ENCODE peak calls at places on chromosomes 6 and 20, in four cellular contexts. F is IMR-90, E is H9, C is H1. B is an unnamed sample.
A peak's percentile ranks its signal among the peaks of the same experiment; 100 is the strongest.

GRCh38 chr6:32685603-32686002 is 19.1 kb upstream of the HLA-DQB1 start:
- DNase-seq in F (peak; percentile 39), E (no peak), C (no peak), B (no peak)

GRCh38 chr6:122709922-122710512 is 69.5 kb upstream of the FABP7 start:
- DNase-seq in F (no peak), E (no peak), C (no peak), B (no peak)

GRCh38 chr6:112218563-112218962 is 35.8 kb downstream of the LAMA4 start:
- DNase-seq in F (no peak), E (no peak), C (no peak), B (peak; percentile 16)

GRCh38 chr6:19880066-19880465 is 42.9 kb downstream of the ID4 start:
- DNase-seq in F (no peak), E (no peak), C (no peak), B (no peak)

GRCh38 chr6:104789770-104790190 is 69.9 kb downstream of the HACE1 start:
- DNase-seq in F (peak; percentile 55), E (no peak), C (no peak), B (peak; percentile 27)

GRCh38 chr6:137146206-137146605 is 27.2 kb downstream of the IL22RA2 start:
- DNase-seq in F (no peak), E (no peak), C (no peak), B (no peak)

GRCh38 chr6:42727084-42727601 is 4.7 kb upstream of the PRPH2 start:
- DNase-seq in F (peak; percentile 21), E (peak; percentile 34), C (peak; percentile 49), B (no peak)

GRCh38 chr6:156028310-156029131 is 572.9 kb upstream of the NOX3 start:
- DNase-seq in F (no peak), E (no peak), C (no peak), B (no peak)

GRCh38 chr6:105838156-105838555 is 248.0 kb upstream of the PRDM1 start:
- DNase-seq in F (peak; percentile 15), E (no peak), C (no peak), B (no peak)

GRCh38 chr6:83867527-83868161 is 8.2 kb downstream of the CYB5R4 start:
- DNase-seq in F (peak; percentile 92), E (no peak), C (no peak), B (peak; percentile 73)

GRCh38 chr6:152146385-152146784 is 338.9 kb downstream of the ESR1 start:
- DNase-seq in F (peak; percentile 91), E (no peak), C (no peak), B (no peak)

GRCh38 chr6:153024401-153025017 is 22.0 kb upstream of the MTRF1L start:
- DNase-seq in F (peak; percentile 56), E (peak; percentile 54), C (peak; percentile 54), B (peak; percentile 78)

GRCh38 chr20:8066662-8067061 is 47.1 kb upstream of the TMX4 start:
- DNase-seq in F (no peak), E (no peak), C (no peak), B (no peak)

GRCh38 chr6:3627501-3627900 is 124.0 kb downstream of the PXDC1 start:
- DNase-seq in F (no peak), E (no peak), C (peak; percentile 41), B (no peak)

GRCh38 chr20:58640446-58640845 is 10.6 kb upstream of the STX16 start:
- DNase-seq in F (peak; percentile 71), E (no peak), C (no peak), B (no peak)

GRCh38 chr6:4362306-4362705 is 226.9 kb upstream of the ECI2 start:
- DNase-seq in F (no peak), E (no peak), C (no peak), B (no peak)

GRCh38 chr6:6654599-6655575 is 66.4 kb downstream of the LY86 start:
- DNase-seq in F (no peak), E (no peak), C (no peak), B (no peak)

GRCh38 chr6:68235192-68235812 is 399.8 kb upstream of the ADGRB3 start:
- DNase-seq in F (no peak), E (no peak), C (no peak), B (no peak)

GRCh38 chr6:72042088-72042487 is 155.7 kb downstream of the RIMS1 start:
- DNase-seq in F (no peak), E (no peak), C (no peak), B (peak; percentile 30)

GRCh38 chr20:58128635-58129625 is 99.5 kb downstream of the ANKRD60 start:
- DNase-seq in F (no peak), E (peak; percentile 14), C (no peak), B (no peak)

GRCh38 chr6:96015321-96015790 is 418 bp upstream of the FUT9 start:
- DNase-seq in F (no peak), E (no peak), C (peak; percentile 74), B (peak; percentile 86)

GRCh38 chr6:158653577-158654354 is 3.9 kb downstream of the SYTL3 start:
- DNase-seq in F (peak; percentile 72), E (no peak), C (no peak), B (no peak)

GRCh38 chr20:50032955-50033666 is 50.3 kb downstream of the SNAI1 start:
- DNase-seq in F (no peak), E (no peak), C (no peak), B (no peak)

GRCh38 chr20:7980332-7981046 is 39.1 kb downstream of the TMX4 start:
- DNase-seq in F (peak; percentile 64), E (peak; percentile 34), C (no peak), B (peak; percentile 51)

GRCh38 chr20:61753196-61753942 is 312.3 kb downstream of the TAF4 start:
- DNase-seq in F (peak; percentile 55), E (no peak), C (no peak), B (peak; percentile 83)

GRCh38 chr6:72401865-72402264 is 220.0 kb upstream of the KCNQ5 start:
- DNase-seq in F (peak; percentile 25), E (no peak), C (no peak), B (no peak)

GRCh38 chr6:157490870-157491269 is 109.9 kb downstream of the ZDHHC14 start:
- DNase-seq in F (no peak), E (no peak), C (no peak), B (no peak)
- H3K18ac ChIP-seq in F (no peak overlapping the region), E (no peak overlapping the region), C (no peak overlapping the region), B (no peak overlapping the region)

GRCh38 chr20:37506166-37506725 is 14.8 kb upstream of the NNAT start:
- DNase-seq in F (no peak), E (no peak), C (no peak), B (no peak)

GRCh38 chr20:37513764-37514359 is 7.2 kb upstream of the NNAT start:
- DNase-seq in F (no peak), E (no peak), C (no peak), B (no peak)

GRCh38 chr20:37505263-37506165 is 15.5 kb upstream of the NNAT start:
- DNase-seq in F (no peak), E (no peak), C (no peak), B (no peak)

GRCh38 chr20:37511605-37512275 is 9.3 kb upstream of the NNAT start:
- DNase-seq in F (peak; percentile 67), E (no peak), C (no peak), B (no peak)

GRCh38 chr20:37510226-37510625 is 10.8 kb upstream of the NNAT start:
- DNase-seq in F (no peak), E (no peak), C (no peak), B (no peak)
- H3K56ac ChIP-seq in F (no peak overlapping the region), E (no peak overlapping the region), C (no peak overlapping the region), B (no peak overlapping the region)

GRCh38 chr20:10713161-10713560 is 39.4 kb upstream of the JAG1 start:
- DNase-seq in F (no peak), E (no peak), C (no peak), B (no peak)
- H2AK5ac ChIP-seq in F (peak overlapping the region; percentile 56), E (no peak overlapping the region), C (no peak overlapping the region), B (no peak overlapping the region)

GRCh38 chr6:41659935-41660334 is 21.7 kb downstream of the MDFI start:
- DNase-seq in F (no peak), E (no peak), C (no peak), B (no peak)
- H3K18ac ChIP-seq in F (no peak overlapping the region), E (no peak overlapping the region), C (no peak overlapping the region), B (no peak overlapping the region)

GRCh38 chr6:16389642-16390041 is 151.3 kb downstream of the GMPR start:
- DNase-seq in F (no peak), E (no peak), C (no peak), B (no peak)
- H3K56ac ChIP-seq in F (no peak overlapping the region), E (no peak overlapping the region), C (no peak overlapping the region), B (no peak overlapping the region)

DNA sequence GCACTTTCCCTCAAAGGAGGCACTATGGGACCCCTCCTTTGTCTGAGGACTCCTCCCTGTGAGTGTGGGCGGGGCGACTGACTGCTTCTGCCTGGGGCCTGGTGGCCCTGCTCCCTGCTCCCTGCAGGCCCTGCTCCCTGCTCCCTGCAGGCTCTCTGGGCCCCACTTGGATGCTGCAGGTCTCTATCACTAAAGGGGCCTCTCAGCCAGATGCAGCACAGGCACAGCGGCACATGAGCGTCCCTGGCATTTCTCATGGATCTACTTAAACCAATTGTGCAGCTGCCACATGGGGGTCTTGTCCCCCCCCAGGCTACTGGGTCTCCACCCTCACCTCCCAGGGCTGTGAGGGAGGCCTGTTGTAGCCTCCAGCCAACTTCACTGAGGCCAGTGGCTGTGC is 7.8 kb downstream of the EEF1A2 start:
- DNase-seq in F (no peak), E (no peak), C (no peak), B (no peak)
- H2AK5ac ChIP-seq in F (no peak overlapping the region), E (no peak overlapping the region), C (no peak overlapping the region), B (no peak overlapping the region)

DNA sequence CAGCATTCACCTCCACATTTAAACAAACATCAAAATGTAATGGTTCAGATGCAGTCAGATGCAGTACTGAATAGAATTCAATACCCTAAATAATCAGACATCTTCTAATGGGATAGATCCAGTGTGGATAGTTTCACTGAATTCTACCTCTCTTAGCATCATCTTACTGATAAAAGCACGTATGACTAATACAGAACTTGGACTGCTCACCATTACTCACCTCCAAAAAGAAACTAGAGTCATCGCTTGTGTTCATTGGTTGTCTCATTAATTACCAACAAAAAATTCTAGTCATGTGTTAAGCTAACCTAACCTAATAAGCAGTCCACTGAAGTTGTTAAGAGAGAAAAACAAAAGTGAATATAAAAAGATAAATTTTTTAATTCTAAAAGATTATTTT is 165.9 kb upstream of the IRAK1BP1 start:
- DNase-seq in F (peak; percentile 70), E (no peak), C (no peak), B (no peak)
- H3K18ac ChIP-seq in F (no peak overlapping the region), E (no peak overlapping the region), C (no peak overlapping the region), B (no peak overlapping the region)

DNA sequence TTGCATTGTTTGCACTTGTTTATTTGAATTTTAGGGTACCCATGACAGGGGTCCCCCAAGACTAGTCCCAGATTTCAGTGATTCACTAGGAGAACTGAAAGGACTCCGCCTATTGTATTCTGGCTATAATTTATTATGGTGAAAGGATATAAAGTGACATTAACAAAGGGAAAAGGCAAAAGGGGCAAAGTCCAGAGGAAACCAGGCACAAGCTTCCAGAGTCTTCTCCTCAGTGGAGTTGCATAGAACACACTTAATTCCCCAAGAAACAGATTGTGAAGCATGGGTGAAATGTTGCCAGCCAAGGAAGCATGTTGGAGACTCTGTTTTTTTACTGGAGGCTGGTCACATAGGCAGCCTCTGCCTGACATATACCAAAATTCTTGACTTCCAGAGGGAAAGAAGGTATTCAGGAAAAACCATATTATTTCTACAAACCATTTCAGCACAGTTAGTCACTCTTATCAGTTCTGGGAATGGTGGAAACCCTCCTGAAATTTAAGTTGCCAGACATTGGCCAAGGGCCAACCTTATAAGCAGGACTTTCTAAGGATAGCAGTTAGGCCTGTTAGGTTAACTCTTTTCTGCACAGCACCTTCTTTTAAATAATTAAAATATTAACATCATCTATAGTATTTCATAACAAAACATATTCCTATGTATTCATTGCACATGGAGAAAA is 71.8 kb downstream of the FIG4 start:
- DNase-seq in F (peak; percentile 67), E (no peak), C (no peak), B (no peak)
- H3K56ac ChIP-seq in F (no peak overlapping the region), E (no peak overlapping the region), C (no peak overlapping the region), B (no peak overlapping the region)

B was measured in mesendoderm.